ENCODE peak calls at places on chromosomes 5 and 9, in five cellular contexts. Z is left ventricle myocardium inferior; D is psoas muscle; I is activated B cell treated with CpG ODN at 0.5 μM for 24 hours; Y is activated CD8-positive, alpha-beta T cell treated with anti-CD3 and anti-CD28 coated beads for 36 hours. L is an unnamed sample.

GRCh38 chr5:138945421-138946240 is 70.5 kb upstream of the LRRTM2 start:
- DNase-seq in Y (no peak), I (no peak), D (no peak), Z (no peak), L (no peak)

GRCh38 chr5:32330126-32330971 is 17.6 kb upstream of the MTMR12 start:
- DNase-seq in D (no peak), I (no peak), Z (no peak), Y (no peak), L (no peak)

GRCh38 chr9:99076483-99077171 is 28.3 kb upstream of the TGFBR1 start:
- DNase-seq in Y (peak; percentile 64), D (no peak), Z (no peak), I (no peak), L (peak; percentile 60)

GRCh38 chr5:152378730-152379129 is 26.3 kb downstream of the NMUR2 start:
- DNase-seq in Y (no peak), I (no peak), D (no peak), Z (no peak), L (no peak)

GRCh38 chr9:112891521-112891920 is 845 bp upstream of the SLC46A2 start:
- DNase-seq in Z (no peak), Y (no peak), D (no peak), I (no peak), L (no peak)

GRCh38 chr5:108686676-108687075 is 61.0 kb upstream of the FER start:
- DNase-seq in Y (no peak), D (no peak), Z (no peak), I (no peak), L (no peak)

GRCh38 chr5:136308396-136308795 is 56.9 kb downstream of the TRPC7 start:
- DNase-seq in I (no peak), D (no peak), Y (no peak), Z (no peak), L (no peak)

GRCh38 chr9:114156658-114157421 is 1.5 kb downstream of the COL27A1 start:
- DNase-seq in D (peak; percentile 53), Z (peak; percentile 62), I (no peak), Y (peak; percentile 47), L (no peak)

GRCh38 chr9:33377089-33377715 is 25.2 kb downstream of the AQP7 start:
- DNase-seq in Y (no peak), I (no peak), D (no peak), Z (no peak), L (no peak)

GRCh38 chr9:75855509-75855908 is 35.0 kb upstream of the PCSK5 start:
- DNase-seq in Z (no peak), Y (peak; percentile 22), D (no peak), I (no peak), L (no peak)

GRCh38 chr9:123368481-123369153 is 12.6 kb downstream of the CRB2 start:
- DNase-seq in Y (no peak), I (no peak), Z (no peak), D (no peak), L (no peak)

GRCh38 chr5:135750506-135750905 is 84.0 kb upstream of the SLC25A48 start:
- DNase-seq in I (no peak), Y (no peak), D (no peak), Z (no peak), L (no peak)

GRCh38 chr5:170277953-170278352 is 19.6 kb downstream of the LCP2 start:
- DNase-seq in I (no peak), D (no peak), Y (peak; percentile 27), Z (no peak), L (no peak)

GRCh38 chr5:79225441-79225840 is 10.5 kb upstream of the JMY start:
- DNase-seq in D (no peak), Z (no peak), I (no peak), Y (no peak), L (no peak)

GRCh38 chr5:138955013-138955660 is 80.0 kb upstream of the LRRTM2 start:
- DNase-seq in Z (peak; percentile 56), D (no peak), Y (no peak), I (no peak), L (no peak)

GRCh38 chr5:138230981-138231589 is 18.0 kb upstream of the CDC23 start:
- DNase-seq in Y (no peak), Z (no peak), D (no peak), I (no peak), L (no peak)

GRCh38 chr9:133008824-133009223 is 22.0 kb upstream of the GTF3C5 start:
- DNase-seq in Y (no peak), Z (no peak), D (no peak), I (no peak), L (no peak)

GRCh38 chr5:74027732-74028338 is 401.8 kb downstream of the ARHGEF28 start:
- DNase-seq in Z (no peak), D (no peak), Y (no peak), I (no peak), L (no peak)

GRCh38 chr5:178434016-178434761 is 156.0 kb downstream of the COL23A1 start:
- DNase-seq in Z (no peak), D (no peak), Y (no peak), I (no peak), L (no peak)

GRCh38 chr9:128001411-128002298 is 20.9 kb upstream of the EEIG1 start:
- DNase-seq in Z (no peak), Y (no peak), I (no peak), D (peak; percentile 26), L (no peak)

GRCh38 chr5:131148835-131149234 is 16.2 kb downstream of the HINT1 start:
- DNase-seq in I (no peak), D (no peak), Y (no peak), Z (no peak), L (no peak)

GRCh38 chr9:19173598-19174125 is 46.4 kb upstream of the PLIN2 start:
- DNase-seq in Y (no peak), Z (no peak), I (no peak), D (no peak), L (no peak)

GRCh38 chr5:21181726-21182125 is 1193.7 kb upstream of the CDH18 start:
- DNase-seq in Y (no peak), D (no peak), Z (no peak), I (no peak), L (no peak)

GRCh38 chr9:98502311-98502975 is 206.3 kb downstream of the GABBR2 start:
- DNase-seq in D (no peak), I (no peak), Y (no peak), Z (no peak), L (no peak)

GRCh38 chr5:177983763-177984564 is 12.1 kb downstream of the PROP1 start:
- DNase-seq in Z (no peak), D (no peak), I (no peak), Y (no peak), L (no peak)

GRCh38 chr5:63255609-63256008 is 677.0 kb downstream of the LRRC70 start:
- DNase-seq in I (no peak), Y (no peak), D (no peak), Z (no peak), L (no peak)

GRCh38 chr5:42753099-42753498 is 3.5 kb upstream of the CCDC152 start:
- DNase-seq in Y (no peak), Z (no peak), D (no peak), I (no peak), L (no peak)

GRCh38 chr5:66442951-66443445 is 153.2 kb upstream of the MAST4 start:
- DNase-seq in I (no peak), Z (no peak), D (no peak), Y (no peak), L (no peak)

GRCh38 chr5:92543246-92543645 is 1037.8 kb downstream of the NR2F1-AS1 start:
- DNase-seq in Y (no peak), I (no peak), D (no peak), Z (no peak), L (no peak)

GRCh38 chr9:69204869-69205268 is 30.8 kb downstream of the TJP2 start:
- DNase-seq in D (peak; percentile 23), I (no peak), Y (no peak), Z (peak; percentile 25), L (no peak)

GRCh38 chr9:131008909-131009618 is at the start of gene LAMC3:
- DNase-seq in I (no peak), Y (peak; percentile 8), D (no peak), Z (no peak), L (no peak)

GRCh38 chr9:77885104-77885672 is 146.4 kb downstream of the GNAQ start:
- DNase-seq in I (no peak), Y (no peak), Z (no peak), D (no peak), L (no peak)

DNA sequence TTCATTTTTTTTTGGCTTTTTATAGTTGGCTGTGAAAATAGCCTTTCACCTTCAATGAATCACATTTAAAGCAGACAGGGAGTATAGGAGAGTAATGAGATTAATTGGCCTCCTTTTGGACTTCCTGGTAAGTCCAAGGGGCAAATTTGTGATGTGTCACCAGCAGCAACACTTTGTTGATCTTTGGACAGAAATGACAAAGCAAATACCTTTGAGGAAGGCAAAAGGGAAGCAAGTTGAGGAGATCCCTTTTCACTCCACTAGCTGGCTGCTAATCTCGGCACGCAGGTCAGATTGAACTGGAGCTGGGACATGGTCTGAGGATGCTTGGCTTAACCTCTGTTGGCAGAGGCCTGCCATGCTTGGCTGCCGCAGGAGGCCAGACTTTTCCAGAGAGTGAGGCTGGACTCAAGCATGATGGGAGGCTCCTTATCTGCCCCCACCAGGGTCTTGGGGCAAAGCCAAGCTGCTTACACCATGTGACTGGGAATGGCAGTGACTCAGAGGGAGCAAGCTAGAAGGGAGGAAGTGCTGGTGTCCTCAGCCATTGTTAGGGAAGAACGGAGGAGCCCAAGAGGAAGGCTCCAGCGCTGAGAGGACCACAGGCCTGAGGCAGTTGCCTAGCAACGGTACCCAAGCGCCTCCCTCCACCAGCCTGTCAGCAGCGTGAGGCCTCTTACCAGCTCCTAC is 174.5 kb upstream of the MAP1B start:
- DNase-seq in Y (no peak), I (no peak), Z (peak; percentile 29), D (peak; percentile 35), L (no peak)
- TF ChIP-seq CTCF in Y (no peak), I (no peak), Z (no peak), D (no peak), L (no peak)

GRCh38 chr9:82531795-82532194 is 531.1 kb downstream of the RASEF start:
- DNase-seq in D (no peak), Y (no peak), I (no peak), Z (no peak), L (no peak)

GRCh38 chr9:82535432-82535998 is 527.4 kb downstream of the RASEF start:
- DNase-seq in Y (no peak), I (no peak), Z (no peak), D (no peak), L (no peak)

GRCh38 chr9:82526629-82527028 is 536.3 kb downstream of the RASEF start:
- DNase-seq in D (no peak), I (no peak), Z (no peak), Y (no peak), L (no peak)

DNA sequence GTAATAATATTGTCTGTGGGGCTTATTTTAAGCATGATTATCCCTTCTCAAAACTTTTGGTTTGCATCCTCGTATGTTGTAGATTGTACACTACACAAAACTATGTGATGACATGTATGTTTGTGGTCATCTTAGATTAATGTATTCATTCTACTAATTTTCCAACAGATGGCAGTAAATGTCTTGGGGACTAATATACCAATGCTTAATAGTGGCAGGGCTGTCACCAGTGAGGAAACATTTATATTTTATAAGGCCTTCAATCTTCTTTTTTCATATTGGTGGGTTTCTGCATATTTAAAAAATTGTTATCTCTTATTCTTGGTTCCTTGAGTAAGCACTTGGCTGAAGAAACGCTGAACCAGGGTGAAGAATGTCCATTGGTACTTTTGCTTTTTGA is 530.4 kb downstream of the RASEF start:
- DNase-seq in D (no peak), Y (no peak), Z (no peak), I (no peak), L (no peak)
- TF ChIP-seq CTCF in D (peak; percentile 16), Y (no peak), Z (peak; percentile 61), I (no peak), L (no peak)

GRCh38 chr9:38620483-38621433 is at the start of gene ANKRD18A:
- DNase-seq in Y (peak; percentile 81), I (peak; percentile 31), D (peak; percentile 37), Z (peak; percentile 72), L (peak; percentile 26)
- TF ChIP-seq CTCF in Y (peak; percentile 53), I (no peak), D (peak; percentile 3), Z (peak; percentile 64), L (peak; percentile 24)

GRCh38 chr9:121454972-121455371 is 44.7 kb downstream of the GGTA1 start:
- DNase-seq in Z (no peak), I (no peak), Y (no peak), D (no peak), L (no peak)
- TF ChIP-seq CTCF in Z (no peak), I (no peak), Y (no peak), D (no peak), L (no peak)

L was measured in natural killer cell.